ENCODE peak calls at places on chromosome 4, in eight cellular contexts. N is heart right ventricle, R is endothelial cell, L is psoas muscle, D is tibial artery, Y is Peyer's patch, I is WTC11, S is neural crest cell. T is an unnamed sample.

GRCh38 chr4:119930546-119930945 is 136.1 kb downstream of the MAD2L1 start:
- DNase-seq in N (no peak), R (no peak), L (no peak), D (no peak), Y (no peak), I (no peak), S (no peak), T (no peak)

GRCh38 chr4:8736083-8736825 is 135.4 kb downstream of the HMX1 start:
- DNase-seq in N (no peak), R (no peak), L (no peak), D (no peak), Y (peak), I (no peak), S (no peak), T (no peak)

GRCh38 chr4:24799544-24800272 is 4.3 kb downstream of the SOD3 start:
- DNase-seq in N (peak), R (peak), L (no peak), D (no peak), Y (no peak), I (peak), S (peak), T (no peak)

GRCh38 chr4:165191253-165191652 is 16.1 kb upstream of the KLHL2 start:
- DNase-seq in N (no peak), R (no peak), L (no peak), D (no peak), Y (no peak), I (no peak), S (no peak), T (no peak)

GRCh38 chr4:176306837-176307590 is 12.8 kb upstream of the SPCS3 start:
- DNase-seq in N (no peak), R (no peak), L (no peak), D (no peak), Y (no peak), I (no peak), S (no peak), T (no peak)

GRCh38 chr4:61204353-61204752 is 4.2 kb downstream of the ADGRL3 start:
- DNase-seq in N (no peak), R (no peak), L (no peak), D (no peak), Y (no peak), I (no peak), S (no peak), T (no peak)

GRCh38 chr4:145177906-145178538 is 2.4 kb downstream of the OTUD4 start:
- DNase-seq in N (no peak), R (no peak), L (no peak), D (no peak), Y (no peak), I (no peak), S (no peak), T (no peak)

GRCh38 chr4:93829531-93830089 is 1.1 kb downstream of the ATOH1 start:
- DNase-seq in N (no peak), R (peak), L (no peak), D (no peak), Y (no peak), I (peak), S (no peak), T (no peak)

GRCh38 chr4:144411700-144412099 is 234.3 kb upstream of the HHIP start:
- DNase-seq in N (no peak), R (no peak), L (no peak), D (no peak), Y (no peak), I (no peak), S (no peak), T (no peak)

GRCh38 chr4:40255722-40256281 is 59.0 kb downstream of the RHOH start:
- DNase-seq in N (no peak), R (no peak), L (no peak), D (no peak), Y (no peak), I (no peak), S (no peak), T (no peak)

GRCh38 chr4:43130228-43131021 is 237.9 kb downstream of the GRXCR1 start:
- DNase-seq in N (no peak), R (no peak), L (no peak), D (no peak), Y (no peak), I (no peak), S (no peak), T (no peak)

GRCh38 chr4:136441629-136442282 is 1090.5 kb downstream of the PCDH18 start:
- DNase-seq in N (no peak), R (no peak), L (no peak), D (no peak), Y (no peak), I (no peak), S (no peak), T (no peak)

GRCh38 chr4:112245383-112245782 is 13.8 kb downstream of the AP1AR start:
- DNase-seq in N (no peak), R (no peak), L (no peak), D (no peak), Y (no peak), I (no peak), S (no peak), T (no peak)

GRCh38 chr4:147683172-147683571 is 791 bp downstream of the PRMT9 start:
- DNase-seq in N (no peak), R (no peak), L (no peak), D (no peak), Y (no peak), I (no peak), S (no peak), T (peak)

GRCh38 chr4:72896515-72896914 is 173.0 kb downstream of the COX18 start:
- DNase-seq in N (no peak), R (no peak), L (no peak), D (no peak), Y (no peak), I (no peak), S (no peak), T (no peak)

GRCh38 chr4:95129036-95129435 is 371.3 kb downstream of the BMPR1B start:
- DNase-seq in N (no peak), R (no peak), L (no peak), D (no peak), Y (no peak), I (no peak), S (no peak), T (no peak)

GRCh38 chr4:60562353-60562752 is 637.8 kb upstream of the ADGRL3 start:
- DNase-seq in N (no peak), R (no peak), L (no peak), D (no peak), Y (no peak), I (no peak), S (no peak), T (no peak)

GRCh38 chr4:8922481-8922880 is 50.8 kb upstream of the HMX1 start:
- DNase-seq in N (no peak), R (no peak), L (no peak), D (no peak), Y (peak), I (no peak), S (no peak), T (no peak)

GRCh38 chr4:613126-613525 is 12.2 kb upstream of the PDE6B start:
- DNase-seq in N (no peak), R (no peak), L (no peak), D (peak), Y (no peak), I (no peak), S (no peak), T (no peak)

GRCh38 chr4:81566076-81566663 is 94.5 kb upstream of the RASGEF1B start:
- DNase-seq in N (no peak), R (no peak), L (no peak), D (no peak), Y (no peak), I (no peak), S (no peak), T (no peak)

GRCh38 chr4:183960912-183961569 is 55.9 kb downstream of the STOX2 start:
- DNase-seq in N (no peak), R (no peak), L (no peak), D (no peak), Y (no peak), I (no peak), S (no peak), T (no peak)

GRCh38 chr4:113106076-113106475 is 56.6 kb downstream of the ANK2 start:
- DNase-seq in N (no peak), R (no peak), L (no peak), D (no peak), Y (no peak), I (no peak), S (no peak), T (peak)

GRCh38 chr4:76703676-76704075 is 194.3 kb downstream of the SOWAHB start:
- DNase-seq in N (no peak), R (no peak), L (no peak), D (no peak), Y (no peak), I (no peak), S (no peak), T (no peak)

GRCh38 chr4:21512351-21512750 is 436.2 kb downstream of the KCNIP4 start:
- DNase-seq in N (no peak), R (peak), L (no peak), D (no peak), Y (no peak), I (no peak), S (peak), T (peak)

GRCh38 chr4:67674098-67674497 is 26.9 kb downstream of the UBA6 start:
- DNase-seq in N (no peak), R (no peak), L (no peak), D (no peak), Y (no peak), I (no peak), S (no peak), T (no peak)

GRCh38 chr4:116849620-116850019 is 235.8 kb downstream of the TRAM1L1 start:
- DNase-seq in N (no peak), R (no peak), L (no peak), D (no peak), Y (no peak), I (no peak), S (no peak), T (no peak)

GRCh38 chr4:130689182-130689581 is 1593.2 kb downstream of the C4orf33 start:
- DNase-seq in N (no peak), R (no peak), L (no peak), D (no peak), Y (no peak), I (no peak), S (no peak), T (no peak)

GRCh38 chr4:80306255-80306654 is 29.3 kb upstream of the CFAP299 start:
- DNase-seq in N (no peak), R (no peak), L (no peak), D (no peak), Y (no peak), I (no peak), S (no peak), T (no peak)

GRCh38 chr4:39045791-39046221 is 13.6 kb upstream of the TMEM156 start:
- DNase-seq in N (no peak), R (no peak), L (no peak), D (no peak), Y (no peak), I (no peak), S (no peak), T (no peak)

GRCh38 chr4:113189546-113189945 is 140.1 kb downstream of the ANK2 start:
- DNase-seq in N (no peak), R (no peak), L (no peak), D (no peak), Y (no peak), I (no peak), S (no peak), T (no peak)

GRCh38 chr4:53618321-53618720 is 27.0 kb upstream of the LNX1 start:
- DNase-seq in N (no peak), R (no peak), L (no peak), D (no peak), Y (no peak), I (no peak), S (no peak), T (no peak)

GRCh38 chr4:53617101-53617680 is 25.9 kb upstream of the LNX1 start:
- DNase-seq in N (no peak), R (no peak), L (no peak), D (no peak), Y (no peak), I (no peak), S (no peak), T (no peak)

GRCh38 chr4:53619431-53619830 is 28.1 kb upstream of the LNX1 start:
- DNase-seq in N (no peak), R (no peak), L (no peak), D (no peak), Y (no peak), I (no peak), S (no peak), T (no peak)

GRCh38 chr4:53622739-53623151 is 31.5 kb upstream of the LNX1 start:
- DNase-seq in N (no peak), R (no peak), L (no peak), D (no peak), Y (no peak), I (no peak), S (no peak), T (no peak)

GRCh38 chr4:53620956-53621355 is 29.7 kb upstream of the LNX1 start:
- DNase-seq in N (no peak), R (no peak), L (no peak), D (no peak), Y (no peak), I (no peak), S (no peak), T (no peak)
- TF ChIP-seq CTCF in N (no peak), R (no peak), L (no peak), D (no peak), Y (no peak), I (no peak), S (no peak), T (no peak)

GRCh38 chr4:175252642-175253041 is 334.5 kb downstream of the ADAM29 start:
- DNase-seq in N (no peak), R (no peak), L (no peak), D (peak), Y (no peak), I (peak), S (no peak), T (no peak)

GRCh38 chr4:175253184-175253902 is 335.2 kb downstream of the ADAM29 start:
- DNase-seq in N (no peak), R (no peak), L (no peak), D (no peak), Y (no peak), I (no peak), S (no peak), T (no peak)
- TF ChIP-seq CTCF in N (no peak), R (no peak), L (no peak), D (no peak), Y (no peak), I (no peak), S (peak), T (peak)

GRCh38 chr4:3444351-3445110 is 2.8 kb downstream of the HGFAC start:
- DNase-seq in N (peak), R (no peak), L (peak), D (no peak), Y (no peak), I (no peak), S (no peak), T (no peak)

GRCh38 chr4:3445111-3445820 is 3.5 kb downstream of the HGFAC start:
- DNase-seq in N (peak), R (no peak), L (peak), D (no peak), Y (no peak), I (no peak), S (no peak), T (no peak)

GRCh38 chr4:3442460-3442958 is 741 bp downstream of the HGFAC start:
- DNase-seq in N (no peak), R (no peak), L (no peak), D (peak), Y (no peak), I (no peak), S (no peak), T (no peak)

GRCh38 chr4:3442959-3443749 is 1.4 kb downstream of the HGFAC start:
- DNase-seq in N (peak), R (peak), L (peak), D (no peak), Y (peak), I (peak), S (peak), T (peak)

GRCh38 chr4:3443750-3444309 is 2.1 kb downstream of the HGFAC start:
- DNase-seq in N (no peak), R (no peak), L (no peak), D (no peak), Y (no peak), I (no peak), S (no peak), T (no peak)
- TF ChIP-seq CTCF in N (no peak), R (no peak), L (no peak), D (no peak), Y (no peak), I (no peak), S (no peak), T (no peak)

GRCh38 chr4:108395786-108396185 is 224.6 kb upstream of the RPL34 start:
- DNase-seq in N (no peak), R (no peak), L (no peak), D (no peak), Y (no peak), I (no peak), S (no peak), T (no peak)

GRCh38 chr4:108396900-108397299 is 223.5 kb upstream of the RPL34 start:
- DNase-seq in N (no peak), R (no peak), L (no peak), D (no peak), Y (no peak), I (no peak), S (no peak), T (no peak)

GRCh38 chr4:108398326-108398725 is 222.1 kb upstream of the RPL34 start:
- DNase-seq in N (no peak), R (no peak), L (no peak), D (no peak), Y (no peak), I (no peak), S (no peak), T (no peak)

GRCh38 chr4:108397850-108398249 is 222.5 kb upstream of the RPL34 start:
- DNase-seq in N (no peak), R (no peak), L (no peak), D (no peak), Y (no peak), I (no peak), S (no peak), T (no peak)

DNA sequence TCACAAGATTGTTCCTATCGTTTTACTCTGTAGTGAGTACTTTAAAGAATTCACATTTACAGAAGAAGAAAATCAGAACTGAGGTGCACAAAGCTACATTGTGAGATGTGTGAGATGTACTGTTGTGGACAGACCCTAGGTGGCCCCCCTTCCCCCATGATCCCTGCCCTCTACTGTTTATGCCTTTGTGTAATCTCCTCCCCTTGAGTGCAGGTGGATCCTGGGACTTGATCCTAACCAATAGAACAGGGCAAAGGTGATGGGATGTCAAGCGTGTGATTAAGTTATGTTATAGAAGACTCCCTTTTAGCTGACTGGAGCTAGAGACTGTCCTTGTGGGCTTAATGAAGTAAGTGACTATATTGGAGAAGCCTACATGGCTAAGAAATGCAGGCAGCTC is 225.1 kb upstream of the LEF1 start:
- DNase-seq in N (no peak), R (no peak), L (no peak), D (no peak), Y (no peak), I (no peak), S (no peak), T (no peak)
- TF ChIP-seq CTCF in N (no peak), R (no peak), L (no peak), D (no peak), Y (no peak), I (no peak), S (no peak), T (no peak)

DNA sequence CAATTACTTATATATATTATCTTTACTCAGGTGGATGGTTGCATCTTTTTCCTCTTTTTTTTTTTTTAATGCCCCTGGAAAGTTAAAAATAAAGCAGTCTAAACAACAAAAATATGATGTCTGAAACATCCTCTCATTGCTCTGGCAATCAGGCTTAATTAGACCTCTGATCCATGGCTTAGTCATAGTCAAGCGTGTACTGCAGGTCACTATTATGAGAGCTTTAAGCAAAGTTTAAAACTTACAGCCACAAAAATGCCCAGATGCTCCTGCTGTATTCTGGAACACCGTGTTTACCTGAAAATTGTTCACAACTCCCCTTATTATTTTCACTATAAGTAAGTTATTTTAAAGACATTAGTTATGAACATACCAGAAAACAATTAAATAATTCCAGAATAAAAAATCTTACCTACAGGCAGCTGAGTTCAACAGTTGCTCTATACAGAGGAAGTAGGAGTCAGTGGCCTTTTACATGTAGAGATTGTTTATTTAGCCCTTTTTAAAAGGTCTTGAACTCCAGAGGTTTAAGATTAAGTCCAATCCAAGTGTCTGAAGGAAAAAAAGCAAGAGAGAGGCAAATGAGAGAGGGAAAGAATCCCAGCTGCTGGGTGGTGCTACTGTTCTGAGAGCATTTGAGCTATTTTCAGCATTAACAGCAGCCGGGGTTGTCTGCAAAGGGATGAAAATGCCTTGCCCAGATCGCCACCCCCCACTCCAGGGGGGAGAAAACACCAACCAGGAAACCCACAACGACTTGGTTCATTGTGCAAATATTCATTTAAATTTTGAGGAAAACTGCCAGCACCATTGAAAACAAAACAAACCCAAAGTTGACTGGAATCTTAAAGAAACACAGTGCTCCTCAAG is 36.9 kb downstream of the SORBS2 start:
- DNase-seq in N (no peak), R (no peak), L (no peak), D (peak), Y (no peak), I (no peak), S (no peak), T (no peak)
- TF ChIP-seq CTCF in N (no peak), R (no peak), L (no peak), D (no peak), Y (no peak), I (no peak), S (no peak), T (no peak)

GRCh38 chr4:85368240-85368639 is 106.7 kb upstream of the ARHGAP24 start:
- DNase-seq in N (no peak), R (no peak), L (no peak), D (no peak), Y (no peak), I (no peak), S (no peak), T (no peak)

GRCh38 chr4:85369703-85370380 is 105.1 kb upstream of the ARHGAP24 start:
- DNase-seq in N (no peak), R (no peak), L (no peak), D (no peak), Y (no peak), I (no peak), S (no peak), T (no peak)

GRCh38 chr4:85368932-85369331 is 106.0 kb upstream of the ARHGAP24 start:
- DNase-seq in N (no peak), R (no peak), L (no peak), D (no peak), Y (no peak), I (no peak), S (no peak), T (no peak)

GRCh38 chr4:85372986-85373385 is 102.0 kb upstream of the ARHGAP24 start:
- DNase-seq in N (no peak), R (no peak), L (no peak), D (no peak), Y (no peak), I (no peak), S (no peak), T (no peak)

GRCh38 chr4:85370400-85371032 is 104.4 kb upstream of the ARHGAP24 start:
- DNase-seq in N (no peak), R (peak), L (peak), D (no peak), Y (peak), I (peak), S (peak), T (no peak)
- TF ChIP-seq CTCF in N (peak), R (peak), L (peak), D (peak), Y (no peak), I (peak), S (peak), T (peak)